ENCODE peak calls at places on chromosomes 13 and 19, in six cellular contexts. One of them, this sample, is unnamed.

GRCh38 chr13:95258619-95259194 is 42.5 kb downstream of the ABCC4 start:
- DNase-seq in omental fat pad: no peak
- DNase-seq in WTC11: no peak
- DNase-seq in nephron progenitor cell: no peak
- DNase-seq in foreskin keratinocyte: no peak
- DNase-seq in breast epithelium: no peak
- DNase-seq in this sample: no peak

GRCh38 chr13:98470920-98471319 is 106.0 kb downstream of the STK24 start:
- DNase-seq in omental fat pad: no peak
- DNase-seq in WTC11: no peak
- DNase-seq in foreskin keratinocyte: no peak
- DNase-seq in breast epithelium: no peak
- DNase-seq in nephron progenitor cell: no peak
- DNase-seq in this sample: no peak

GRCh38 chr19:11227201-11227886 is 12.1 kb upstream of the ANGPTL8 start:
- DNase-seq in foreskin keratinocyte: no peak
- DNase-seq in WTC11: peak; percentile 92
- DNase-seq in breast epithelium: no peak
- DNase-seq in omental fat pad: no peak
- DNase-seq in nephron progenitor cell: no peak
- DNase-seq in this sample: no peak

GRCh38 chr13:59099182-59099950 is 1064.4 kb downstream of the DIAPH3 start:
- DNase-seq in nephron progenitor cell: no peak
- DNase-seq in WTC11: no peak
- DNase-seq in foreskin keratinocyte: no peak
- DNase-seq in omental fat pad: no peak
- DNase-seq in breast epithelium: no peak
- DNase-seq in this sample: no peak

GRCh38 chr13:36288794-36289391 is 8.7 kb downstream of the CCDC169 start:
- DNase-seq in nephron progenitor cell: no peak
- DNase-seq in foreskin keratinocyte: no peak
- DNase-seq in omental fat pad: no peak
- DNase-seq in WTC11: no peak
- DNase-seq in breast epithelium: no peak
- DNase-seq in this sample: no peak

GRCh38 chr19:50567052-50567841 is 988 bp downstream of the LRRC4B start:
- DNase-seq in nephron progenitor cell: peak; percentile 45
- DNase-seq in WTC11: no peak
- DNase-seq in foreskin keratinocyte: no peak
- DNase-seq in omental fat pad: no peak
- DNase-seq in breast epithelium: no peak
- DNase-seq in this sample: no peak

GRCh38 chr13:98370806-98371553 is 193.9 kb upstream of the RNF113B start:
- DNase-seq in omental fat pad: no peak
- DNase-seq in breast epithelium: no peak
- DNase-seq in nephron progenitor cell: no peak
- DNase-seq in foreskin keratinocyte: no peak
- DNase-seq in WTC11: no peak
- DNase-seq in this sample: no peak

GRCh38 chr19:50449236-50449899 is 16.7 kb downstream of the MYBPC2 start:
- DNase-seq in omental fat pad: no peak
- DNase-seq in WTC11: no peak
- DNase-seq in breast epithelium: no peak
- DNase-seq in nephron progenitor cell: no peak
- DNase-seq in foreskin keratinocyte: no peak
- DNase-seq in this sample: no peak

GRCh38 chr19:47027586-47028371 is 8.1 kb downstream of the NPAS1 start:
- DNase-seq in foreskin keratinocyte: no peak
- DNase-seq in breast epithelium: no peak
- DNase-seq in WTC11: no peak
- DNase-seq in nephron progenitor cell: no peak
- DNase-seq in omental fat pad: no peak
- DNase-seq in this sample: no peak

GRCh38 chr13:93227906-93228801 is 1.5 kb downstream of the GPC6 start:
- DNase-seq in breast epithelium: no peak
- DNase-seq in omental fat pad: no peak
- DNase-seq in WTC11: peak; percentile 79
- DNase-seq in foreskin keratinocyte: peak; percentile 87
- DNase-seq in nephron progenitor cell: peak; percentile 80
- DNase-seq in this sample: peak; percentile 82

GRCh38 chr13:41596190-41596589 is 138.8 kb downstream of the RGCC start:
- DNase-seq in foreskin keratinocyte: no peak
- DNase-seq in omental fat pad: no peak
- DNase-seq in nephron progenitor cell: no peak
- DNase-seq in WTC11: no peak
- DNase-seq in breast epithelium: no peak
- DNase-seq in this sample: no peak
- TF ChIP-seq CTCF in foreskin keratinocyte: peak; percentile 11
- TF ChIP-seq CTCF in omental fat pad: no peak
- TF ChIP-seq CTCF in nephron progenitor cell: no peak
- TF ChIP-seq CTCF in WTC11: no peak
- TF ChIP-seq CTCF in breast epithelium: no peak
- TF ChIP-seq CTCF in this sample: no peak

DNA sequence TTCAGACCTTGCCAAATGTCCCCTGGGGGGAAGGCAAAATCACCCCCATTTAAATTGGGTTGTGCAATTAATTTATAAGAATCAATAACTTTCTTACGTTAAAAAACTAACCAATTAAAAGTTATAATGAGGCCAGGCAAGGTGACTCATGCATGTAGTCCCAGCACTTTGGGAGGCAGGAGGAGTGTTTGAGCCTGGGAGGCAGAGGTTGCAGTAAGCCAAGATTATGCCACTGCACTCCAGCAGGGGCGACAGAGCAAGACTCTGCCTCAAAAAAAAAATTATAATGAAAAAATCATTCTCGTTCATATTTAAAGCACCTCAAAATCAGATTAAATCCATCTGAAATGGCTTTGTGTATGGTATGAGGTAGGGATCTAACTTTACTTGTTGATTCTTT is 18.4 kb upstream of the SIGLEC14 start:
- DNase-seq in omental fat pad: no peak
- DNase-seq in WTC11: no peak
- DNase-seq in breast epithelium: no peak
- DNase-seq in foreskin keratinocyte: no peak
- DNase-seq in nephron progenitor cell: no peak
- DNase-seq in this sample: no peak
- TF ChIP-seq CTCF in omental fat pad: no peak
- TF ChIP-seq CTCF in WTC11: no peak
- TF ChIP-seq CTCF in breast epithelium: no peak
- TF ChIP-seq CTCF in foreskin keratinocyte: peak; percentile 58
- TF ChIP-seq CTCF in nephron progenitor cell: no peak
- TF ChIP-seq CTCF in this sample: peak; percentile 26

DNA sequence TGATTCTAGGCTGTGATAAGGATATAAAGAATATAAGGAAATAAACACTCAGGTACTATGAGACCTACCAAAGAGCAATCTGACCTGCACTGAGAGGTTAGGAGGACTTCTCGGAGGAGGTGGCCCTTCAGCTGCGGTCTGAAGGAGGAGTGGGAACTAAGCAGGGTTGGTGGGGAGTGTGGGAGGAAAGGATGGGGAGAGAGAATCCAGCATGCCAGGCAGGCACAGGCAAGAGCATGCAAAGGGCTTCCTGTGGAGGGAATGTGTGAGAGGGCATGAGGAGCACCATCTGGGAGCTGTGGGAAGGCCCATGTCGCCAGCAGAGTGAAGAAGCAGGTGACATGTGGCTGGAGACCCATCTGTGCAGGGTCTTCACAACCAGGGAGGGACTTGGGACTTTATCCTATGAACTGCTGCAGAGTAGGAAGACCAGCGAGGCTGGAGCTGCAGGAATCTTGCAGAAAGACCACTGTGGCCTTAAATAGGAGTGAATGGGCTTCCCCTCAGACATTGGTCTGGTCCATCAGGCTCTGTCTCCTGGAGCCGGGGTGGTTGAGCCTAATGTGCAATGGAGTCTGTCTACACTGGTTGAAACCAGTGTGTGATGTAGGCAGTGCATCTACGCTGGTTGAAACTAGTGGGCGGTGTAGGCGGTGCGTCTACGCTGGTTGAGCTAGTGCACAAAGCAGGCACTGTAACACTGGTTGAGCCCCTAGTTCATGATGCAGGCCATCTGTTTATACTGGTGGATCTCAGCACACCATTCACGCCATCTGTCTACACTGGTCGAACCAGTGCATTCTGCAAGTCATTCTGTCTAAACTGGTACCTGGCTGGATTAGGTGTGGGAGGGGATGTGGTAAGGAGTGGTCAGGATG is 6.4 kb downstream of the CHST8 start:
- DNase-seq in foreskin keratinocyte: no peak
- DNase-seq in breast epithelium: no peak
- DNase-seq in nephron progenitor cell: no peak
- DNase-seq in WTC11: no peak
- DNase-seq in omental fat pad: no peak
- DNase-seq in this sample: no peak
- TF ChIP-seq CTCF in foreskin keratinocyte: no peak
- TF ChIP-seq CTCF in breast epithelium: no peak
- TF ChIP-seq CTCF in nephron progenitor cell: no peak
- TF ChIP-seq CTCF in WTC11: no peak
- TF ChIP-seq CTCF in omental fat pad: no peak
- TF ChIP-seq CTCF in this sample: no peak

GRCh38 chr13:31409678-31410356 is 210.0 kb downstream of the B3GLCT start:
- DNase-seq in omental fat pad: no peak
- DNase-seq in foreskin keratinocyte: no peak
- DNase-seq in nephron progenitor cell: no peak
- DNase-seq in breast epithelium: no peak
- DNase-seq in WTC11: no peak
- DNase-seq in this sample: no peak
- TF ChIP-seq CTCF in omental fat pad: no peak
- TF ChIP-seq CTCF in foreskin keratinocyte: peak; percentile 40
- TF ChIP-seq CTCF in nephron progenitor cell: no peak
- TF ChIP-seq CTCF in breast epithelium: no peak
- TF ChIP-seq CTCF in WTC11: no peak
- TF ChIP-seq CTCF in this sample: no peak

DNA sequence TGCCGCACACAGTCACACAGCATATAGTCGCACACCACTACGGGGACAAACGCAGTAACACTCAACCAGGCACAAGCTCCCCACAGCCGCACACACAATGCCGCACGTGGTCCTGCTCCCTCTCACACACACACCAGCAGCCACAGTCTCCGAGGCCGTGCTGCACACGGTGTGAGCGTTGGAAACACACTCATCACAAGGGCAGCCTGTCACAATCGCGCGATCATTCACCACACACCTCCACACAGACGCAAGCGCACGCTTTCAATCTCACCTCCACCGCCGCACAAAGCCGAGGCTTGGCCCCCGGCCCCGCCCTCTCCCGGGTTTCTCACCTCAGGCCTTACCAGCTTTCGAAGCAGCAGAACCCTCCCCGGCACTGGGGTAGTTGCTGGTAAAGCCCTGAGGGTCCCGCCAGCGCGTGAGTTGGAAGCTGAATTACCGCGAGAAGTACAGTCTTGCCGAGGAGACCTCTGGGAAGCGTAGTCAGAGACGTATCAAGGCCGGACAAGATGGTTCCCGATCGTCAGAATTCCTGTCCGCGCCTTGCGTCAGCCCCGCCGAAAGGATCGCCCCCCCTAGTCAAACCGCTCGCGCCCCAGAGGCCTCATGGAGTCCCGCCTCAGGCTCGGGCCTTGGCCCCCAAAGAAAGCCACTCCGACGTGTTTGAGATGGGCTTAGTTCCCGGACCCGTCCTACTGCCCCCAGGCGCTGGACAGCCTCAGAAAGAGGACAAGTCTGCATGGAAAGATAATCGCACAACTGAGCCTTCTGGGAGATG is at the start of gene ZNF566:
- DNase-seq in nephron progenitor cell: peak; percentile 89
- DNase-seq in foreskin keratinocyte: peak; percentile 97
- DNase-seq in omental fat pad: peak; percentile 79
- DNase-seq in WTC11: peak; percentile 98
- DNase-seq in breast epithelium: peak; percentile 89
- DNase-seq in this sample: peak; percentile 94
- TF ChIP-seq CTCF in nephron progenitor cell: no peak
- TF ChIP-seq CTCF in foreskin keratinocyte: no peak
- TF ChIP-seq CTCF in omental fat pad: no peak
- TF ChIP-seq CTCF in WTC11: no peak
- TF ChIP-seq CTCF in breast epithelium: no peak
- TF ChIP-seq CTCF in this sample: no peak

GRCh38 chr13:29706923-29707322 is 111.4 kb upstream of the SLC7A1 start:
- DNase-seq in omental fat pad: no peak
- DNase-seq in foreskin keratinocyte: no peak
- DNase-seq in nephron progenitor cell: no peak
- DNase-seq in breast epithelium: no peak
- DNase-seq in WTC11: no peak
- DNase-seq in this sample: no peak

GRCh38 chr13:29704648-29705047 is 109.2 kb upstream of the SLC7A1 start:
- DNase-seq in breast epithelium: no peak
- DNase-seq in foreskin keratinocyte: no peak
- DNase-seq in nephron progenitor cell: no peak
- DNase-seq in omental fat pad: no peak
- DNase-seq in WTC11: no peak
- DNase-seq in this sample: no peak

GRCh38 chr13:29702912-29703351 is 107.4 kb upstream of the SLC7A1 start:
- DNase-seq in omental fat pad: no peak
- DNase-seq in WTC11: no peak
- DNase-seq in breast epithelium: no peak
- DNase-seq in nephron progenitor cell: peak; percentile 24
- DNase-seq in foreskin keratinocyte: peak; percentile 84
- DNase-seq in this sample: no peak

GRCh38 chr13:29703421-29703820 is 107.9 kb upstream of the SLC7A1 start:
- DNase-seq in omental fat pad: no peak
- DNase-seq in breast epithelium: no peak
- DNase-seq in nephron progenitor cell: no peak
- DNase-seq in WTC11: no peak
- DNase-seq in foreskin keratinocyte: no peak
- DNase-seq in this sample: no peak

DNA sequence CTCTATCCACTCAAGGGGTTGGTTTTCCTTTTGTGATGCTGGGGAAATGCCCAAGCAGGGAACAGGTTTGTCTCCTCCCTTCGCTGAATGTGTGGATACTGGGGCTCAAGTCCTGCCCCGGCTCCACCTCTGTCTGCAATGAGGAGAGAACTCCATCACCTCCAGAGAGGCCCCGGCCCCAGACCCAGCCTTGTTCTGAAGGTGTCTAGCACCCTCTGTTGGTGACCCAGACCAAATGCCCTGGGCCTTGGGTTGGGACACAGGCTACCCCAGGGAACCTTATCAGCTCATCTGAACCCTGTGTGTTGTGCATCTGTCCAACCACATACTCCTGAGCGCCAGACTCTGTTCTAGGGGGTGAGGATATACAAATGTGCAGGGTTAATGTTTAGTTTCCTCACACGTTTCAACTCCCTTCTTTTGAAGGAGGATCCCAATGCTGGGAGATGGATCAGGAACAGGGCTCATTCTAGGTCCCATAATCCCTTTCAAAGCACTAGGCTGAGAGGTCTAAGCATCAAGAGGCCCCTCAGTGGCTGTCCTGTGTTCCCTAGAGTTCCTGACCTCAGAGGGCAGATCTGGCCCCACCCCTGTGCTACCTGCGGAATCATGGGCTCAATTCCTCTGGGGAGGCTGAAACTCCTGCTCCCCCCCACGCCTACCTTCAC is 112.5 kb upstream of the SLC7A1 start:
- DNase-seq in nephron progenitor cell: no peak
- DNase-seq in omental fat pad: no peak
- DNase-seq in breast epithelium: no peak
- DNase-seq in foreskin keratinocyte: no peak
- DNase-seq in WTC11: peak; percentile 81
- DNase-seq in this sample: peak; percentile 46
- TF ChIP-seq CTCF in nephron progenitor cell: peak; percentile 25
- TF ChIP-seq CTCF in omental fat pad: no peak
- TF ChIP-seq CTCF in breast epithelium: no peak
- TF ChIP-seq CTCF in foreskin keratinocyte: peak; percentile 91
- TF ChIP-seq CTCF in WTC11: peak; percentile 76
- TF ChIP-seq CTCF in this sample: peak; percentile 37

GRCh38 chr19:17069249-17069648 is 6.0 kb downstream of the HAUS8 start:
- DNase-seq in nephron progenitor cell: no peak
- DNase-seq in omental fat pad: no peak
- DNase-seq in foreskin keratinocyte: no peak
- DNase-seq in breast epithelium: no peak
- DNase-seq in WTC11: no peak
- DNase-seq in this sample: peak; percentile 33
- TF ChIP-seq CTCF in nephron progenitor cell: no peak
- TF ChIP-seq CTCF in omental fat pad: no peak
- TF ChIP-seq CTCF in foreskin keratinocyte: no peak
- TF ChIP-seq CTCF in breast epithelium: no peak
- TF ChIP-seq CTCF in WTC11: no peak
- TF ChIP-seq CTCF in this sample: no peak

This sample was measured in glutamatergic neuron.